ENCODE peak calls at places on chromosomes 3 and 15, in seven cellular contexts. G is brain microvascular endothelial cell, L is body of pancreas, Y is tibial artery, I is heart left ventricle, A is MM.1S, D is heart right ventricle. V is an unnamed sample.

GRCh38 chr3:1971780-1972179 is 126.9 kb upstream of the CNTN4 start:
- DNase-seq in A (no peak), D (no peak), I (no peak), G (peak), Y (no peak), L (no peak), V (no peak)

GRCh38 chr15:67267951-67268941 is 13.7 kb downstream of the IQCH start:
- DNase-seq in D (no peak), L (no peak), A (no peak), G (no peak), Y (no peak), I (no peak), V (no peak)

GRCh38 chr15:66923438-66923881 is 141.9 kb upstream of the SMAD3 start:
- DNase-seq in Y (no peak), G (no peak), L (peak), A (no peak), D (no peak), I (no peak), V (peak)

GRCh38 chr3:126956361-126956760 is 26.6 kb upstream of the PLXNA1 start:
- DNase-seq in D (no peak), L (peak), A (no peak), Y (no peak), I (no peak), G (no peak), V (no peak)

GRCh38 chr3:24111711-24112110 is 166.6 kb downstream of the NR1D2 start:
- DNase-seq in A (no peak), Y (no peak), G (no peak), I (no peak), L (no peak), D (no peak), V (no peak)

GRCh38 chr15:63600646-63601025 is 3.4 kb downstream of the FBXL22 start:
- DNase-seq in D (peak), I (peak), G (peak), A (peak), L (peak), Y (peak), V (peak)

GRCh38 chr3:5006755-5007202 is 27.5 kb downstream of the BHLHE40 start:
- DNase-seq in G (no peak), Y (peak), L (no peak), D (no peak), I (no peak), A (no peak), V (no peak)

GRCh38 chr3:44995142-44995770 is 19.2 kb downstream of the EXOSC7 start:
- DNase-seq in I (peak), A (no peak), D (no peak), L (peak), G (peak), Y (peak), V (no peak)

GRCh38 chr3:115927210-115927609 is 303.9 kb downstream of the GAP43 start:
- DNase-seq in D (no peak), L (no peak), Y (no peak), G (no peak), I (no peak), A (no peak), V (peak)

GRCh38 chr15:85743392-85744045 is 51.2 kb downstream of the KLHL25 start:
- DNase-seq in I (no peak), D (no peak), L (no peak), Y (peak), A (no peak), G (no peak), V (no peak)

GRCh38 chr3:140292684-140293083 is 357.7 kb downstream of the CLSTN2 start:
- DNase-seq in D (peak), A (no peak), L (no peak), Y (peak), I (no peak), G (peak), V (peak)

GRCh38 chr3:40022267-40022827 is 212.9 kb downstream of the MYRIP start:
- DNase-seq in I (no peak), G (no peak), Y (no peak), L (no peak), D (no peak), A (no peak), V (no peak)

GRCh38 chr15:96893159-96893906 is 562.8 kb downstream of the NR2F2 start:
- DNase-seq in G (peak), I (no peak), Y (no peak), A (peak), D (no peak), L (no peak), V (peak)

GRCh38 chr15:71219646-71220045 is 104.4 kb downstream of the THSD4 start:
- DNase-seq in L (no peak), G (no peak), D (no peak), Y (no peak), A (no peak), I (no peak), V (peak)

GRCh38 chr15:60548101-60548500 is 69.2 kb upstream of the ICE2 start:
- DNase-seq in D (no peak), L (no peak), Y (no peak), I (no peak), G (no peak), A (peak), V (no peak)

GRCh38 chr3:113575191-113575590 is 42.8 kb downstream of the SIDT1 start:
- DNase-seq in G (no peak), A (no peak), Y (no peak), I (no peak), D (no peak), L (no peak), V (no peak)

GRCh38 chr15:100718075-100718980 is 115.9 kb downstream of the ASB7 start:
- DNase-seq in I (no peak), L (no peak), Y (no peak), D (no peak), A (no peak), G (no peak), V (no peak)

GRCh38 chr15:60720084-60720483 is 241.1 kb upstream of the ICE2 start:
- DNase-seq in Y (no peak), D (no peak), A (no peak), G (no peak), L (no peak), I (no peak), V (no peak)

GRCh38 chr15:59410448-59410896 is 27.5 kb upstream of the FAM81A start:
- DNase-seq in L (peak), A (no peak), D (no peak), G (no peak), Y (no peak), I (no peak), V (no peak)

GRCh38 chr15:38129531-38130199 is 123.0 kb upstream of the SPRED1 start:
- DNase-seq in L (peak), A (peak), D (peak), I (peak), Y (peak), G (peak), V (peak)

GRCh38 chr3:54988302-54989022 is 60.6 kb upstream of the LRTM1 start:
- DNase-seq in D (no peak), G (peak), Y (peak), I (peak), A (no peak), L (peak), V (peak)

GRCh38 chr3:46500631-46501377 is 3.0 kb downstream of the RTP3 start:
- DNase-seq in Y (no peak), A (no peak), G (peak), D (no peak), I (no peak), L (no peak), V (peak)

GRCh38 chr3:37072892-37073291 is 79.6 kb downstream of the MLH1 start:
- DNase-seq in Y (no peak), I (no peak), L (peak), G (peak), D (no peak), A (peak), V (peak)

GRCh38 chr15:99137877-99138276 is 33.0 kb downstream of the SYNM start:
- DNase-seq in A (no peak), D (no peak), I (no peak), G (no peak), Y (no peak), L (no peak), V (no peak)

GRCh38 chr15:47620960-47621681 is 96.2 kb upstream of the SEMA6D start:
- DNase-seq in I (no peak), G (no peak), D (no peak), Y (no peak), A (no peak), L (no peak), V (no peak)

GRCh38 chr3:133722935-133723334 is 23.3 kb upstream of the TF start:
- DNase-seq in A (no peak), D (no peak), G (no peak), L (no peak), I (no peak), Y (no peak), V (no peak)

GRCh38 chr3:182292586-182292985 is 500.7 kb upstream of the ATP11B start:
- DNase-seq in G (no peak), D (no peak), L (no peak), I (no peak), Y (no peak), A (no peak), V (no peak)

GRCh38 chr15:74121858-74122257 is 8.5 kb upstream of the ISLR2 start:
- DNase-seq in Y (no peak), A (no peak), L (no peak), D (no peak), G (no peak), I (no peak), V (no peak)

GRCh38 chr15:74123131-74123429 is 7.3 kb upstream of the ISLR2 start:
- DNase-seq in A (no peak), I (no peak), D (no peak), G (no peak), L (no peak), Y (no peak), V (no peak)

GRCh38 chr15:74121040-74121439 is 9.3 kb upstream of the ISLR2 start:
- DNase-seq in I (no peak), L (no peak), Y (no peak), D (no peak), G (no peak), A (no peak), V (no peak)

GRCh38 chr15:74123685-74124084 is 6.7 kb upstream of the ISLR2 start:
- DNase-seq in G (no peak), L (no peak), Y (no peak), A (no peak), I (no peak), D (no peak), V (no peak)

GRCh38 chr15:74122403-74123130 is 7.8 kb upstream of the ISLR2 start:
- DNase-seq in A (no peak), L (no peak), I (no peak), D (no peak), G (no peak), Y (no peak), V (no peak)
- H3K27ac ChIP-seq in A (no peak), L (no peak), I (no peak), D (no peak), G (no peak), Y (no peak), V (no peak)

GRCh38 chr15:52254331-52254730 is 41.3 kb downstream of the MYO5C start:
- DNase-seq in A (no peak), Y (no peak), D (no peak), G (no peak), L (no peak), I (no peak), V (no peak)
- TF ChIP-seq CTCF in A (peak), Y (no peak), D (no peak), G (peak), L (no peak), I (no peak), V (no peak)

GRCh38 chr3:157166559-157166958 is 6.6 kb upstream of the CCNL1 start:
- DNase-seq in G (no peak), Y (no peak), A (no peak), D (no peak), I (no peak), L (no peak), V (no peak)

GRCh38 chr3:157163554-157163953 is 3.6 kb upstream of the CCNL1 start:
- DNase-seq in D (no peak), G (no peak), A (no peak), Y (no peak), I (no peak), L (no peak), V (no peak)

GRCh38 chr3:157170861-157171260 is 10.9 kb upstream of the CCNL1 start:
- DNase-seq in I (no peak), G (no peak), A (no peak), D (no peak), L (no peak), Y (no peak), V (no peak)

GRCh38 chr3:157167371-157167770 is 7.4 kb upstream of the CCNL1 start:
- DNase-seq in Y (no peak), L (no peak), A (no peak), D (no peak), I (no peak), G (no peak), V (no peak)

GRCh38 chr3:157166115-157166514 is 6.2 kb upstream of the CCNL1 start:
- DNase-seq in G (no peak), A (no peak), I (no peak), D (no peak), Y (no peak), L (no peak), V (no peak)
- H3K27ac ChIP-seq in G (no peak), A (no peak), I (no peak), D (no peak), Y (no peak), L (no peak), V (no peak)

DNA sequence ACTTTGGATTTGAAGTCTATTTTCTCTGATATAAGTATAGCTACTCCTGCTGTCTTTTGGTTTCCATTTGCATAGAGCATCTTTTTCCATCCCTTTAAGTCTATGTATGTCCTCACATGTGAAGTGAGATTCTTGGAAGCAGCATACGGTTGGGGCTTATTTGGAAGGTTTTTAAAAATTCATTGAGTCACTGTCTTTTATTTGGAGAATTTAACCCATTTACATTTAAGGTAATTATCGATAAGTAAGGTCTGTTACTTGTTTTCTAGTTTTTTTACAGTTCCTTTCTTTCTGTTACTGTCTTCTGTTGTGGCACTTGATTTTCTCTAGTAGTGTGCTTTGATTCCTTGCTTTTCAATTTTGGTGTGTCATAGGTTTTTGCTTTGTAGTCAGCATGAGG is 14.0 kb downstream of the RUBCN start:
- DNase-seq in D (no peak), I (no peak), Y (no peak), L (no peak), G (no peak), A (no peak), V (no peak)
- TF ChIP-seq CTCF in D (no peak), I (no peak), Y (no peak), L (no peak), G (no peak), A (no peak), V (no peak)

DNA sequence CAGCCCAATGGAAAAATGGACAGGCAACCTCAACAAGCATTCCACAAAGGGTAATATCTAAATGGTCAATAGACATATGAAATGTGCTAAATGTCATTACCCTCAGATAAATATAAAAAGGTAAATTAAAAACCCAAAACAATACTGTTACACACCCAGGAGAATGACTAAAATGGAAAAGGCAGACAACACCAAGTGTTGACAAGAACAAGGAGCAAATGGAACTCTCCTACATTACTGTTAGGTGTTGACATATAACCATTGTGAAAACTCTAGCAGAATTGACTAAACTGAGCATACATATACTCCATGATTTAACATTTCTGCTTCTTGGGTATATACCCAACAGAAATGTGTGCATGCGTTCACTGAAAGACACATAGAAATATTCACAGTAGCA is 25.3 kb upstream of the SLC6A11 start:
- DNase-seq in Y (no peak), I (no peak), L (no peak), A (no peak), D (no peak), G (no peak), V (no peak)
- H3K27ac ChIP-seq in Y (no peak), I (no peak), L (no peak), A (no peak), D (no peak), G (no peak), V (no peak)

GRCh38 chr15:89406756-89407650 is 72.4 kb upstream of the POLG start:
- DNase-seq in I (no peak), Y (no peak), G (no peak), L (no peak), A (no peak), D (no peak), V (no peak)
- TF ChIP-seq CTCF in I (no peak), Y (no peak), G (peak), L (no peak), A (no peak), D (no peak), V (no peak)

DNA sequence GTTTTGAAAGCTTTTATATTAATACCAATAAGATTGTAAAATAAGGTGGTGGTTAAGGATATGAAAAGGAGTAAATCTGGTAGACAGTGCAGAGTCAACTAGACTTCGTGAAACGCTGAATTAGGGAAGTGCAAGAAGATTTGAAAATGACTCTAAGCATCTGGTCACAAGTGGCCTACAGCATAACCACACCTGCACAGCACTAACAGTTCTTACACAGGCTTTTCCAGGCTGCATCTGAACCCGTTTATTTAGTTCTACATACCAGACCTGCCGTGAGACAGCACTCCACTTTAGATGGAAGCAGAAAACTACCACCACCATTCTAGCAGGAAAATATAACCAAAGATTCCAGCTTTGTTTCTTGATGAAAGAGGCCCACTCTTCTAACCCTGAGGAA is 1.9 kb downstream of the DMXL2 start:
- DNase-seq in L (no peak), I (no peak), D (no peak), A (no peak), G (no peak), Y (no peak), V (no peak)
- H3K27ac ChIP-seq in L (no peak), I (no peak), D (no peak), A (no peak), G (no peak), Y (no peak), V (no peak)

DNA sequence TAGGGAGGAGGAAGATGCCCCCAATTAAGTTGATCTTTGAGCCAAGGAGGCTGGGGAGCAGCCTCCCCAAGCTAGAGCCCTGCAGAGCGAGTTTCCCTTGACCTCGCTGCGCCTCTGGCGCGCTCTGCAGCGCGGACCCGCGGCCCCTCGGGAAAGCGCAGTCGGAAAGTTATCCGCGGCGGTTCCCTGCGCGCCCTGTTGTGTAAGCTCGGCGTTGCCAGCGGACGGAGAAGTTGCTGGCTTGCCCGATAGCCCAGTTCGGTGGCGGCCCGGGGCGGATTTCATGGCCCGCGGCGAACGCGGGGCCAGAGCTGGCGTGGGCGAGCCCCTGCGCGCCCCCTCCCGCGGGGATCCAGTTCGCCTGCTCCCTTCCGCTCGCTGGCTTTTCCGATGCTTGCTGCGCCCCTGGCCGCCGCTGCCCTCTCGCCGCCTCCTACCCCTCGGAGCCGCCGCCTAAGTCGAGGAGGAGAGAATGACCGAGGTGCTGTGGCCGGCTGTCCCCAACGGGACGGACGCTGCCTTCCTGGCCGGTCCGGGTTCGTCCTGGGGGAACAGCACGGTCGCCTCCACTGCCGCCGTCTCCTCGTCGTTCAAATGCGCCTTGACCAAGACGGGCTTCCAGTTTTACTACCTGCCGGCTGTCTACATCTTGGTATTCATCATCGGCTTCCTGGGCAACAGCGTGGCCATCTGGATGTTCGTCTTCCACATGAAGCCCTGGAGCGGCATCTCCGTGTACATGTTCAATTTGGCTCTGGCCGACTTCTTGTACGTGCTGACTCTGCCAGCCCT is 576 bp downstream of the P2RY1 start:
- DNase-seq in Y (peak), D (peak), A (peak), L (peak), G (peak), I (peak), V (peak)
- TF ChIP-seq CTCF in Y (no peak), D (peak), A (peak), L (no peak), G (peak), I (peak), V (peak)

GRCh38 chr3:14406336-14406735 is 3.9 kb downstream of the SLC6A6 start:
- DNase-seq in Y (no peak), A (no peak), D (no peak), L (no peak), I (no peak), G (no peak), V (no peak)
- H3K27ac ChIP-seq in Y (no peak), A (no peak), D (no peak), L (no peak), I (no peak), G (no peak), V (no peak)